ENCODE peak calls at places on chromosomes 3 and 15, in four cellular contexts. One of them, this sample, is unnamed.

GRCh38 chr15:68389936-68390790 is 41.8 kb downstream of the ITGA11 start:
- DNase-seq in heart left ventricle: peak
- DNase-seq in stimulated activated CD4-positive, alpha-beta T cell treated with anti-CD3 and anti-CD28 coated beads, Interleukin-4, amount 100 ng/mL, for 1 hour: no peak
- DNase-seq in germinal center: no peak
- DNase-seq in this sample: peak

GRCh38 chr3:49719214-49719884 is at the start of gene AMIGO3:
- DNase-seq in stimulated activated CD4-positive, alpha-beta T cell treated with anti-CD3 and anti-CD28 coated beads, Interleukin-4, amount 100 ng/mL, for 1 hour: peak
- DNase-seq in germinal center: peak
- DNase-seq in heart left ventricle: peak
- DNase-seq in this sample: peak

GRCh38 chr15:25181290-25182097 is 226.7 kb downstream of the SNRPN start:
- DNase-seq in germinal center: no peak
- DNase-seq in stimulated activated CD4-positive, alpha-beta T cell treated with anti-CD3 and anti-CD28 coated beads, Interleukin-4, amount 100 ng/mL, for 1 hour: no peak
- DNase-seq in heart left ventricle: peak
- DNase-seq in this sample: peak

GRCh38 chr3:99852851-99853250 is 35.2 kb downstream of the CMSS1 start:
- DNase-seq in heart left ventricle: no peak
- DNase-seq in stimulated activated CD4-positive, alpha-beta T cell treated with anti-CD3 and anti-CD28 coated beads, Interleukin-4, amount 100 ng/mL, for 1 hour: no peak
- DNase-seq in germinal center: no peak
- DNase-seq in this sample: no peak

GRCh38 chr3:42123824-42124500 is 32.8 kb downstream of the TRAK1 start:
- DNase-seq in stimulated activated CD4-positive, alpha-beta T cell treated with anti-CD3 and anti-CD28 coated beads, Interleukin-4, amount 100 ng/mL, for 1 hour: no peak
- DNase-seq in germinal center: no peak
- DNase-seq in heart left ventricle: no peak
- DNase-seq in this sample: no peak

GRCh38 chr15:75674366-75674765 is 26.7 kb downstream of the SNX33 start:
- DNase-seq in stimulated activated CD4-positive, alpha-beta T cell treated with anti-CD3 and anti-CD28 coated beads, Interleukin-4, amount 100 ng/mL, for 1 hour: no peak
- DNase-seq in germinal center: no peak
- DNase-seq in heart left ventricle: no peak
- DNase-seq in this sample: no peak

GRCh38 chr15:69979269-69979668 is 118.4 kb downstream of the TLE3 start:
- DNase-seq in heart left ventricle: no peak
- DNase-seq in stimulated activated CD4-positive, alpha-beta T cell treated with anti-CD3 and anti-CD28 coated beads, Interleukin-4, amount 100 ng/mL, for 1 hour: no peak
- DNase-seq in germinal center: peak
- DNase-seq in this sample: peak

GRCh38 chr3:114216186-114216970 is 21.0 kb downstream of the ZNF80 start:
- DNase-seq in stimulated activated CD4-positive, alpha-beta T cell treated with anti-CD3 and anti-CD28 coated beads, Interleukin-4, amount 100 ng/mL, for 1 hour: no peak
- DNase-seq in heart left ventricle: no peak
- DNase-seq in germinal center: no peak
- DNase-seq in this sample: no peak

GRCh38 chr15:96349034-96349932 is 18.8 kb downstream of the NR2F2 start:
- DNase-seq in heart left ventricle: no peak
- DNase-seq in stimulated activated CD4-positive, alpha-beta T cell treated with anti-CD3 and anti-CD28 coated beads, Interleukin-4, amount 100 ng/mL, for 1 hour: no peak
- DNase-seq in germinal center: no peak
- DNase-seq in this sample: no peak

GRCh38 chr3:128505771-128506170 is 12.8 kb upstream of the GATA2 start:
- DNase-seq in stimulated activated CD4-positive, alpha-beta T cell treated with anti-CD3 and anti-CD28 coated beads, Interleukin-4, amount 100 ng/mL, for 1 hour: no peak
- DNase-seq in germinal center: no peak
- DNase-seq in heart left ventricle: no peak
- DNase-seq in this sample: no peak

GRCh38 chr15:25508369-25509002 is 69.7 kb upstream of the UBE3A start:
- DNase-seq in germinal center: peak
- DNase-seq in stimulated activated CD4-positive, alpha-beta T cell treated with anti-CD3 and anti-CD28 coated beads, Interleukin-4, amount 100 ng/mL, for 1 hour: no peak
- DNase-seq in heart left ventricle: no peak
- DNase-seq in this sample: no peak

GRCh38 chr3:127614928-127615592 is 13.9 kb upstream of the PODXL2 start:
- DNase-seq in stimulated activated CD4-positive, alpha-beta T cell treated with anti-CD3 and anti-CD28 coated beads, Interleukin-4, amount 100 ng/mL, for 1 hour: no peak
- DNase-seq in germinal center: no peak
- DNase-seq in heart left ventricle: no peak
- DNase-seq in this sample: no peak

GRCh38 chr15:59723686-59724336 is 34.7 kb upstream of the BNIP2 start:
- DNase-seq in germinal center: no peak
- DNase-seq in stimulated activated CD4-positive, alpha-beta T cell treated with anti-CD3 and anti-CD28 coated beads, Interleukin-4, amount 100 ng/mL, for 1 hour: no peak
- DNase-seq in heart left ventricle: no peak
- DNase-seq in this sample: no peak

GRCh38 chr15:44712108-44713005 is 1.0 kb downstream of the B2M start:
- DNase-seq in germinal center: peak
- DNase-seq in stimulated activated CD4-positive, alpha-beta T cell treated with anti-CD3 and anti-CD28 coated beads, Interleukin-4, amount 100 ng/mL, for 1 hour: peak
- DNase-seq in heart left ventricle: peak
- DNase-seq in this sample: no peak

GRCh38 chr3:112086857-112087524 is 802 bp downstream of the C3orf52 start:
- DNase-seq in heart left ventricle: no peak
- DNase-seq in germinal center: no peak
- DNase-seq in stimulated activated CD4-positive, alpha-beta T cell treated with anti-CD3 and anti-CD28 coated beads, Interleukin-4, amount 100 ng/mL, for 1 hour: no peak
- DNase-seq in this sample: no peak

GRCh38 chr3:69906351-69906966 is 93.1 kb upstream of the SAMMSON start:
- DNase-seq in stimulated activated CD4-positive, alpha-beta T cell treated with anti-CD3 and anti-CD28 coated beads, Interleukin-4, amount 100 ng/mL, for 1 hour: no peak
- DNase-seq in heart left ventricle: no peak
- DNase-seq in germinal center: no peak
- DNase-seq in this sample: no peak

GRCh38 chr15:85010472-85011209 is 29.0 kb downstream of the PDE8A start:
- DNase-seq in heart left ventricle: no peak
- DNase-seq in germinal center: no peak
- DNase-seq in stimulated activated CD4-positive, alpha-beta T cell treated with anti-CD3 and anti-CD28 coated beads, Interleukin-4, amount 100 ng/mL, for 1 hour: no peak
- DNase-seq in this sample: no peak

GRCh38 chr3:173043757-173044156 is 97.3 kb downstream of the SPATA16 start:
- DNase-seq in heart left ventricle: no peak
- DNase-seq in stimulated activated CD4-positive, alpha-beta T cell treated with anti-CD3 and anti-CD28 coated beads, Interleukin-4, amount 100 ng/mL, for 1 hour: no peak
- DNase-seq in germinal center: no peak
- DNase-seq in this sample: no peak

GRCh38 chr3:46065294-46065705 is 38.0 kb upstream of the XCR1 start:
- DNase-seq in heart left ventricle: peak
- DNase-seq in stimulated activated CD4-positive, alpha-beta T cell treated with anti-CD3 and anti-CD28 coated beads, Interleukin-4, amount 100 ng/mL, for 1 hour: peak
- DNase-seq in germinal center: no peak
- DNase-seq in this sample: no peak

GRCh38 chr15:68650901-68651709 is 72.3 kb downstream of the CORO2B start:
- DNase-seq in heart left ventricle: no peak
- DNase-seq in germinal center: peak
- DNase-seq in stimulated activated CD4-positive, alpha-beta T cell treated with anti-CD3 and anti-CD28 coated beads, Interleukin-4, amount 100 ng/mL, for 1 hour: peak
- DNase-seq in this sample: peak

GRCh38 chr3:141448606-141449216 is 38.1 kb upstream of the RASA2 start:
- DNase-seq in stimulated activated CD4-positive, alpha-beta T cell treated with anti-CD3 and anti-CD28 coated beads, Interleukin-4, amount 100 ng/mL, for 1 hour: no peak
- DNase-seq in germinal center: no peak
- DNase-seq in heart left ventricle: no peak
- DNase-seq in this sample: no peak

GRCh38 chr3:99562990-99563607 is 75.3 kb upstream of the COL8A1 start:
- DNase-seq in germinal center: no peak
- DNase-seq in stimulated activated CD4-positive, alpha-beta T cell treated with anti-CD3 and anti-CD28 coated beads, Interleukin-4, amount 100 ng/mL, for 1 hour: no peak
- DNase-seq in heart left ventricle: no peak
- DNase-seq in this sample: no peak

GRCh38 chr3:184899953-184900595 is 88.1 kb downstream of the VPS8 start:
- DNase-seq in germinal center: no peak
- DNase-seq in heart left ventricle: no peak
- DNase-seq in stimulated activated CD4-positive, alpha-beta T cell treated with anti-CD3 and anti-CD28 coated beads, Interleukin-4, amount 100 ng/mL, for 1 hour: no peak
- DNase-seq in this sample: no peak

GRCh38 chr15:95041297-95041696 is 809.9 kb downstream of the MCTP2 start:
- DNase-seq in germinal center: no peak
- DNase-seq in heart left ventricle: no peak
- DNase-seq in stimulated activated CD4-positive, alpha-beta T cell treated with anti-CD3 and anti-CD28 coated beads, Interleukin-4, amount 100 ng/mL, for 1 hour: no peak
- DNase-seq in this sample: no peak

GRCh38 chr15:55661431-55661830 is 73.3 kb upstream of the PYGO1 start:
- DNase-seq in heart left ventricle: no peak
- DNase-seq in germinal center: no peak
- DNase-seq in stimulated activated CD4-positive, alpha-beta T cell treated with anti-CD3 and anti-CD28 coated beads, Interleukin-4, amount 100 ng/mL, for 1 hour: no peak
- DNase-seq in this sample: no peak

GRCh38 chr15:70253461-70254156 is 155.9 kb upstream of the TLE3 start:
- DNase-seq in germinal center: no peak
- DNase-seq in stimulated activated CD4-positive, alpha-beta T cell treated with anti-CD3 and anti-CD28 coated beads, Interleukin-4, amount 100 ng/mL, for 1 hour: no peak
- DNase-seq in heart left ventricle: no peak
- DNase-seq in this sample: no peak

GRCh38 chr15:31435256-31435781 is 108.7 kb downstream of the KLF13 start:
- DNase-seq in germinal center: peak
- DNase-seq in stimulated activated CD4-positive, alpha-beta T cell treated with anti-CD3 and anti-CD28 coated beads, Interleukin-4, amount 100 ng/mL, for 1 hour: peak
- DNase-seq in heart left ventricle: peak
- DNase-seq in this sample: peak

GRCh38 chr3:53231532-53232511 is 24.0 kb downstream of the TKT start:
- DNase-seq in germinal center: no peak
- DNase-seq in stimulated activated CD4-positive, alpha-beta T cell treated with anti-CD3 and anti-CD28 coated beads, Interleukin-4, amount 100 ng/mL, for 1 hour: no peak
- DNase-seq in heart left ventricle: no peak
- DNase-seq in this sample: no peak

GRCh38 chr3:10471337-10471721 is 34.1 kb downstream of the ATP2B2 start:
- DNase-seq in stimulated activated CD4-positive, alpha-beta T cell treated with anti-CD3 and anti-CD28 coated beads, Interleukin-4, amount 100 ng/mL, for 1 hour: no peak
- DNase-seq in heart left ventricle: no peak
- DNase-seq in germinal center: no peak
- DNase-seq in this sample: no peak

GRCh38 chr3:128112406-128112968 is 11.1 kb downstream of the RUVBL1 start:
- DNase-seq in stimulated activated CD4-positive, alpha-beta T cell treated with anti-CD3 and anti-CD28 coated beads, Interleukin-4, amount 100 ng/mL, for 1 hour: peak
- DNase-seq in heart left ventricle: no peak
- DNase-seq in germinal center: no peak
- DNase-seq in this sample: no peak

GRCh38 chr3:141384157-141384556 is 15.9 kb downstream of the ZBTB38 start:
- DNase-seq in stimulated activated CD4-positive, alpha-beta T cell treated with anti-CD3 and anti-CD28 coated beads, Interleukin-4, amount 100 ng/mL, for 1 hour: no peak
- DNase-seq in germinal center: no peak
- DNase-seq in heart left ventricle: no peak
- DNase-seq in this sample: no peak

GRCh38 chr3:31350307-31350706 is 182.4 kb upstream of the STT3B start:
- DNase-seq in germinal center: no peak
- DNase-seq in stimulated activated CD4-positive, alpha-beta T cell treated with anti-CD3 and anti-CD28 coated beads, Interleukin-4, amount 100 ng/mL, for 1 hour: no peak
- DNase-seq in heart left ventricle: no peak
- DNase-seq in this sample: no peak

GRCh38 chr3:127410137-127410488 is 122.3 kb upstream of the PRR20G start:
- DNase-seq in stimulated activated CD4-positive, alpha-beta T cell treated with anti-CD3 and anti-CD28 coated beads, Interleukin-4, amount 100 ng/mL, for 1 hour: no peak
- DNase-seq in heart left ventricle: no peak
- DNase-seq in germinal center: no peak
- DNase-seq in this sample: no peak

GRCh38 chr15:41838400-41838897 is at the start of gene PLA2G4B:
- DNase-seq in germinal center: no peak
- DNase-seq in stimulated activated CD4-positive, alpha-beta T cell treated with anti-CD3 and anti-CD28 coated beads, Interleukin-4, amount 100 ng/mL, for 1 hour: no peak
- DNase-seq in heart left ventricle: no peak
- DNase-seq in this sample: no peak

GRCh38 chr15:37823601-37824275 is 110.7 kb upstream of the TMCO5A start:
- DNase-seq in germinal center: no peak
- DNase-seq in stimulated activated CD4-positive, alpha-beta T cell treated with anti-CD3 and anti-CD28 coated beads, Interleukin-4, amount 100 ng/mL, for 1 hour: no peak
- DNase-seq in heart left ventricle: no peak
- DNase-seq in this sample: peak

GRCh38 chr15:48250640-48251076 is 44.6 kb downstream of the SLC12A1 start:
- DNase-seq in germinal center: peak
- DNase-seq in stimulated activated CD4-positive, alpha-beta T cell treated with anti-CD3 and anti-CD28 coated beads, Interleukin-4, amount 100 ng/mL, for 1 hour: no peak
- DNase-seq in heart left ventricle: peak
- DNase-seq in this sample: peak

GRCh38 chr15:40412095-40412759 is 6.6 kb downstream of the IVD start:
- DNase-seq in heart left ventricle: no peak
- DNase-seq in stimulated activated CD4-positive, alpha-beta T cell treated with anti-CD3 and anti-CD28 coated beads, Interleukin-4, amount 100 ng/mL, for 1 hour: no peak
- DNase-seq in germinal center: no peak
- DNase-seq in this sample: no peak

GRCh38 chr3:9250236-9250635 is 790 bp upstream of the SRGAP3 start:
- DNase-seq in germinal center: no peak
- DNase-seq in heart left ventricle: no peak
- DNase-seq in stimulated activated CD4-positive, alpha-beta T cell treated with anti-CD3 and anti-CD28 coated beads, Interleukin-4, amount 100 ng/mL, for 1 hour: no peak
- DNase-seq in this sample: peak

This sample was measured in H9.